ENCODE peak calls at places on chromosome 14, in four cellular contexts. One of them, this sample, is unnamed.
A peak's percentile ranks its signal among the peaks of the same experiment; 100 is the strongest.

GRCh38 chr14:24156840-24157239 is 4.2 kb upstream of the IRF9 start:
- DNase-seq in GM04503: no peak
- DNase-seq in upper lobe of right lung: no peak
- DNase-seq in T-helper 1 cell: no peak
- DNase-seq in this sample: no peak

GRCh38 chr14:64646103-64646502 is 58.1 kb upstream of the PLEKHG3 start:
- DNase-seq in T-helper 1 cell: no peak
- DNase-seq in GM04503: no peak
- DNase-seq in upper lobe of right lung: no peak
- DNase-seq in this sample: no peak

GRCh38 chr14:59275668-59276067 is 87.2 kb downstream of the DAAM1 start:
- DNase-seq in upper lobe of right lung: no peak
- DNase-seq in T-helper 1 cell: no peak
- DNase-seq in GM04503: peak; percentile 70
- DNase-seq in this sample: peak; percentile 90

GRCh38 chr14:51004352-51004800 is 60.1 kb upstream of the PYGL start:
- DNase-seq in upper lobe of right lung: no peak
- DNase-seq in GM04503: no peak
- DNase-seq in T-helper 1 cell: no peak
- DNase-seq in this sample: no peak

GRCh38 chr14:48398675-48399282 is 723.4 kb upstream of the MDGA2 start:
- DNase-seq in upper lobe of right lung: no peak
- DNase-seq in T-helper 1 cell: no peak
- DNase-seq in GM04503: no peak
- DNase-seq in this sample: peak; percentile 77

GRCh38 chr14:68591786-68592185 is 201.1 kb downstream of the ZFP36L1 start:
- DNase-seq in GM04503: no peak
- DNase-seq in T-helper 1 cell: no peak
- DNase-seq in upper lobe of right lung: no peak
- DNase-seq in this sample: no peak

GRCh38 chr14:82159624-82160023 is 626.0 kb upstream of the SEL1L start:
- DNase-seq in GM04503: no peak
- DNase-seq in upper lobe of right lung: no peak
- DNase-seq in T-helper 1 cell: no peak
- DNase-seq in this sample: no peak

GRCh38 chr14:76217179-76217578 is 65.5 kb downstream of the GPATCH2L start:
- DNase-seq in upper lobe of right lung: no peak
- DNase-seq in GM04503: no peak
- DNase-seq in T-helper 1 cell: no peak
- DNase-seq in this sample: no peak

GRCh38 chr14:39264057-39264456 is 30.3 kb downstream of the MIA2 start:
- DNase-seq in T-helper 1 cell: no peak
- DNase-seq in upper lobe of right lung: no peak
- DNase-seq in GM04503: no peak
- DNase-seq in this sample: no peak

GRCh38 chr14:70188292-70188607 is 501 bp downstream of the SLC8A3 start:
- DNase-seq in upper lobe of right lung: no peak
- DNase-seq in GM04503: no peak
- DNase-seq in T-helper 1 cell: no peak
- DNase-seq in this sample: peak; percentile 4

GRCh38 chr14:62736426-62737043 is 308.7 kb downstream of the KCNH5 start:
- DNase-seq in upper lobe of right lung: no peak
- DNase-seq in T-helper 1 cell: no peak
- DNase-seq in GM04503: no peak
- DNase-seq in this sample: no peak

GRCh38 chr14:68507544-68508081 is 285.3 kb downstream of the ZFP36L1 start:
- DNase-seq in upper lobe of right lung: no peak
- DNase-seq in T-helper 1 cell: peak; percentile 55
- DNase-seq in GM04503: no peak
- DNase-seq in this sample: no peak